ENCODE peak calls at places on chromosomes 3 and 15, in nine cellular contexts. One of them, this sample, is unnamed.

GRCh38 chr15:38626443-38627050 is 61.9 kb upstream of the RASGRP1 start:
- DNase-seq in hippocampal formation: no peak
- DNase-seq in NCI-H774: no peak
- DNase-seq in activated CD8-positive, alpha-beta memory T cell treated with anti-CD3 and anti-CD28 coated beads for 48 hours: no peak
- DNase-seq in RWPE1: no peak
- DNase-seq in KBM-7: peak
- DNase-seq in PC-9: no peak
- DNase-seq in T-helper 2 cell: no peak
- DNase-seq in transverse colon: no peak
- DNase-seq in this sample: no peak

GRCh38 chr3:45035441-45036301 is 9.6 kb downstream of the CLEC3B start:
- DNase-seq in hippocampal formation: no peak
- DNase-seq in NCI-H774: no peak
- DNase-seq in activated CD8-positive, alpha-beta memory T cell treated with anti-CD3 and anti-CD28 coated beads for 48 hours: no peak
- DNase-seq in RWPE1: no peak
- DNase-seq in KBM-7: no peak
- DNase-seq in PC-9: no peak
- DNase-seq in T-helper 2 cell: no peak
- DNase-seq in transverse colon: no peak
- DNase-seq in this sample: no peak

GRCh38 chr3:32313723-32314473 is 75.4 kb downstream of the CMTM8 start:
- DNase-seq in hippocampal formation: no peak
- DNase-seq in NCI-H774: no peak
- DNase-seq in activated CD8-positive, alpha-beta memory T cell treated with anti-CD3 and anti-CD28 coated beads for 48 hours: no peak
- DNase-seq in RWPE1: peak
- DNase-seq in KBM-7: no peak
- DNase-seq in PC-9: peak
- DNase-seq in T-helper 2 cell: no peak
- DNase-seq in transverse colon: no peak
- DNase-seq in this sample: no peak

GRCh38 chr15:66780172-66780972 is 78.3 kb downstream of the SMAD6 start:
- DNase-seq in hippocampal formation: no peak
- DNase-seq in NCI-H774: no peak
- DNase-seq in activated CD8-positive, alpha-beta memory T cell treated with anti-CD3 and anti-CD28 coated beads for 48 hours: no peak
- DNase-seq in RWPE1: peak
- DNase-seq in KBM-7: no peak
- DNase-seq in PC-9: no peak
- DNase-seq in T-helper 2 cell: no peak
- DNase-seq in transverse colon: peak
- DNase-seq in this sample: peak

GRCh38 chr3:134357914-134358811 is 16.1 kb downstream of the AMOTL2 start:
- DNase-seq in hippocampal formation: no peak
- DNase-seq in NCI-H774: no peak
- DNase-seq in activated CD8-positive, alpha-beta memory T cell treated with anti-CD3 and anti-CD28 coated beads for 48 hours: no peak
- DNase-seq in RWPE1: peak
- DNase-seq in KBM-7: no peak
- DNase-seq in PC-9: peak
- DNase-seq in T-helper 2 cell: no peak
- DNase-seq in transverse colon: no peak
- DNase-seq in this sample: peak

GRCh38 chr15:90463381-90463780 is 66.3 kb upstream of the CRTC3 start:
- DNase-seq in hippocampal formation: peak
- DNase-seq in NCI-H774: no peak
- DNase-seq in activated CD8-positive, alpha-beta memory T cell treated with anti-CD3 and anti-CD28 coated beads for 48 hours: no peak
- DNase-seq in RWPE1: no peak
- DNase-seq in KBM-7: no peak
- DNase-seq in PC-9: no peak
- DNase-seq in T-helper 2 cell: no peak
- DNase-seq in transverse colon: no peak
- DNase-seq in this sample: no peak

GRCh38 chr3:127732303-127732702 is 59.6 kb downstream of the ABTB1 start:
- DNase-seq in hippocampal formation: no peak
- DNase-seq in NCI-H774: no peak
- DNase-seq in activated CD8-positive, alpha-beta memory T cell treated with anti-CD3 and anti-CD28 coated beads for 48 hours: no peak
- DNase-seq in RWPE1: no peak
- DNase-seq in KBM-7: no peak
- DNase-seq in PC-9: no peak
- DNase-seq in T-helper 2 cell: no peak
- DNase-seq in transverse colon: no peak
- DNase-seq in this sample: no peak

GRCh38 chr3:53155763-53156162 is 5.2 kb upstream of the PRKCD start:
- DNase-seq in hippocampal formation: no peak
- DNase-seq in NCI-H774: no peak
- DNase-seq in activated CD8-positive, alpha-beta memory T cell treated with anti-CD3 and anti-CD28 coated beads for 48 hours: no peak
- DNase-seq in RWPE1: peak
- DNase-seq in KBM-7: no peak
- DNase-seq in PC-9: peak
- DNase-seq in T-helper 2 cell: no peak
- DNase-seq in transverse colon: peak
- DNase-seq in this sample: no peak

GRCh38 chr3:78402720-78403119 is 1362.8 kb downstream of the ROBO2 start:
- DNase-seq in hippocampal formation: no peak
- DNase-seq in NCI-H774: no peak
- DNase-seq in activated CD8-positive, alpha-beta memory T cell treated with anti-CD3 and anti-CD28 coated beads for 48 hours: no peak
- DNase-seq in RWPE1: no peak
- DNase-seq in KBM-7: no peak
- DNase-seq in PC-9: no peak
- DNase-seq in T-helper 2 cell: no peak
- DNase-seq in transverse colon: no peak
- DNase-seq in this sample: no peak

GRCh38 chr15:82159922-82160321 is 102.6 kb downstream of the EFL1 start:
- DNase-seq in hippocampal formation: no peak
- DNase-seq in NCI-H774: no peak
- DNase-seq in activated CD8-positive, alpha-beta memory T cell treated with anti-CD3 and anti-CD28 coated beads for 48 hours: no peak
- DNase-seq in RWPE1: peak
- DNase-seq in KBM-7: no peak
- DNase-seq in PC-9: no peak
- DNase-seq in T-helper 2 cell: no peak
- DNase-seq in transverse colon: no peak
- DNase-seq in this sample: no peak

GRCh38 chr3:163039636-163040035 is 1543.0 kb downstream of the OTOL1 start:
- DNase-seq in hippocampal formation: no peak
- DNase-seq in NCI-H774: no peak
- DNase-seq in activated CD8-positive, alpha-beta memory T cell treated with anti-CD3 and anti-CD28 coated beads for 48 hours: no peak
- DNase-seq in RWPE1: no peak
- DNase-seq in KBM-7: no peak
- DNase-seq in PC-9: no peak
- DNase-seq in T-helper 2 cell: no peak
- DNase-seq in transverse colon: no peak
- DNase-seq in this sample: no peak

GRCh38 chr3:78343221-78343620 is 1303.3 kb downstream of the ROBO2 start:
- DNase-seq in hippocampal formation: no peak
- DNase-seq in NCI-H774: no peak
- DNase-seq in activated CD8-positive, alpha-beta memory T cell treated with anti-CD3 and anti-CD28 coated beads for 48 hours: no peak
- DNase-seq in RWPE1: no peak
- DNase-seq in KBM-7: no peak
- DNase-seq in PC-9: no peak
- DNase-seq in T-helper 2 cell: no peak
- DNase-seq in transverse colon: no peak
- DNase-seq in this sample: no peak

GRCh38 chr15:41241251-41241964 is 10.3 kb downstream of the CHP1 start:
- DNase-seq in hippocampal formation: no peak
- DNase-seq in NCI-H774: peak
- DNase-seq in activated CD8-positive, alpha-beta memory T cell treated with anti-CD3 and anti-CD28 coated beads for 48 hours: no peak
- DNase-seq in RWPE1: no peak
- DNase-seq in KBM-7: no peak
- DNase-seq in PC-9: no peak
- DNase-seq in T-helper 2 cell: no peak
- DNase-seq in transverse colon: peak
- DNase-seq in this sample: peak

GRCh38 chr3:155418426-155418825 is 124.9 kb upstream of the STRIT1 start:
- DNase-seq in hippocampal formation: no peak
- DNase-seq in NCI-H774: no peak
- DNase-seq in activated CD8-positive, alpha-beta memory T cell treated with anti-CD3 and anti-CD28 coated beads for 48 hours: no peak
- DNase-seq in RWPE1: no peak
- DNase-seq in KBM-7: no peak
- DNase-seq in PC-9: no peak
- DNase-seq in T-helper 2 cell: no peak
- DNase-seq in transverse colon: no peak
- DNase-seq in this sample: no peak

GRCh38 chr15:31236184-31237041 is 90.2 kb upstream of the KLF13 start:
- DNase-seq in hippocampal formation: peak
- DNase-seq in NCI-H774: no peak
- DNase-seq in activated CD8-positive, alpha-beta memory T cell treated with anti-CD3 and anti-CD28 coated beads for 48 hours: no peak
- DNase-seq in RWPE1: peak
- DNase-seq in KBM-7: peak
- DNase-seq in PC-9: no peak
- DNase-seq in T-helper 2 cell: no peak
- DNase-seq in transverse colon: peak
- DNase-seq in this sample: peak

GRCh38 chr15:99466701-99467337 is 99.0 kb upstream of the MEF2A start:
- DNase-seq in hippocampal formation: no peak
- DNase-seq in NCI-H774: no peak
- DNase-seq in activated CD8-positive, alpha-beta memory T cell treated with anti-CD3 and anti-CD28 coated beads for 48 hours: no peak
- DNase-seq in RWPE1: no peak
- DNase-seq in KBM-7: no peak
- DNase-seq in PC-9: no peak
- DNase-seq in T-helper 2 cell: no peak
- DNase-seq in transverse colon: no peak
- DNase-seq in this sample: no peak

GRCh38 chr15:80403712-80404056 is 498 bp upstream of the ARNT2 start:
- DNase-seq in hippocampal formation: peak
- DNase-seq in NCI-H774: no peak
- DNase-seq in activated CD8-positive, alpha-beta memory T cell treated with anti-CD3 and anti-CD28 coated beads for 48 hours: no peak
- DNase-seq in RWPE1: no peak
- DNase-seq in KBM-7: no peak
- DNase-seq in PC-9: no peak
- DNase-seq in T-helper 2 cell: no peak
- DNase-seq in transverse colon: no peak
- DNase-seq in this sample: no peak

GRCh38 chr15:57505056-57505713 is 86.5 kb upstream of the MYZAP start:
- DNase-seq in hippocampal formation: no peak
- DNase-seq in NCI-H774: no peak
- DNase-seq in activated CD8-positive, alpha-beta memory T cell treated with anti-CD3 and anti-CD28 coated beads for 48 hours: no peak
- DNase-seq in RWPE1: peak
- DNase-seq in KBM-7: no peak
- DNase-seq in PC-9: peak
- DNase-seq in T-helper 2 cell: no peak
- DNase-seq in transverse colon: no peak
- DNase-seq in this sample: no peak

GRCh38 chr3:30770387-30770786 is 124.1 kb downstream of the GADL1 start:
- DNase-seq in hippocampal formation: no peak
- DNase-seq in NCI-H774: no peak
- DNase-seq in activated CD8-positive, alpha-beta memory T cell treated with anti-CD3 and anti-CD28 coated beads for 48 hours: no peak
- DNase-seq in RWPE1: peak
- DNase-seq in KBM-7: no peak
- DNase-seq in PC-9: peak
- DNase-seq in T-helper 2 cell: no peak
- DNase-seq in transverse colon: peak
- DNase-seq in this sample: peak

GRCh38 chr3:160564949-160565441 is 376 bp downstream of the KPNA4 start:
- DNase-seq in hippocampal formation: peak
- DNase-seq in NCI-H774: peak
- DNase-seq in activated CD8-positive, alpha-beta memory T cell treated with anti-CD3 and anti-CD28 coated beads for 48 hours: peak
- DNase-seq in RWPE1: peak
- DNase-seq in KBM-7: no peak
- DNase-seq in PC-9: peak
- DNase-seq in T-helper 2 cell: peak
- DNase-seq in transverse colon: peak
- DNase-seq in this sample: no peak

GRCh38 chr3:122508135-122508914 is 6.4 kb downstream of the KPNA1 start:
- DNase-seq in hippocampal formation: no peak
- DNase-seq in NCI-H774: no peak
- DNase-seq in activated CD8-positive, alpha-beta memory T cell treated with anti-CD3 and anti-CD28 coated beads for 48 hours: no peak
- DNase-seq in RWPE1: no peak
- DNase-seq in KBM-7: no peak
- DNase-seq in PC-9: no peak
- DNase-seq in T-helper 2 cell: no peak
- DNase-seq in transverse colon: no peak
- DNase-seq in this sample: no peak

GRCh38 chr3:14587733-14588360 is 47.7 kb upstream of the GRIP2 start:
- DNase-seq in hippocampal formation: no peak
- DNase-seq in NCI-H774: no peak
- DNase-seq in activated CD8-positive, alpha-beta memory T cell treated with anti-CD3 and anti-CD28 coated beads for 48 hours: no peak
- DNase-seq in RWPE1: peak
- DNase-seq in KBM-7: no peak
- DNase-seq in PC-9: no peak
- DNase-seq in T-helper 2 cell: no peak
- DNase-seq in transverse colon: no peak
- DNase-seq in this sample: peak

GRCh38 chr3:43298292-43298691 is 12.0 kb downstream of the SNRK start:
- DNase-seq in hippocampal formation: no peak
- DNase-seq in NCI-H774: no peak
- DNase-seq in activated CD8-positive, alpha-beta memory T cell treated with anti-CD3 and anti-CD28 coated beads for 48 hours: no peak
- DNase-seq in RWPE1: no peak
- DNase-seq in KBM-7: no peak
- DNase-seq in PC-9: no peak
- DNase-seq in T-helper 2 cell: no peak
- DNase-seq in transverse colon: no peak
- DNase-seq in this sample: no peak

GRCh38 chr3:48407542-48408099 is 22.3 kb downstream of the PLXNB1 start:
- DNase-seq in hippocampal formation: no peak
- DNase-seq in NCI-H774: no peak
- DNase-seq in activated CD8-positive, alpha-beta memory T cell treated with anti-CD3 and anti-CD28 coated beads for 48 hours: no peak
- DNase-seq in RWPE1: no peak
- DNase-seq in KBM-7: no peak
- DNase-seq in PC-9: no peak
- DNase-seq in T-helper 2 cell: no peak
- DNase-seq in transverse colon: no peak
- DNase-seq in this sample: no peak

GRCh38 chr3:5019411-5020261 is 40.4 kb downstream of the BHLHE40 start:
- DNase-seq in hippocampal formation: no peak
- DNase-seq in NCI-H774: no peak
- DNase-seq in activated CD8-positive, alpha-beta memory T cell treated with anti-CD3 and anti-CD28 coated beads for 48 hours: no peak
- DNase-seq in RWPE1: no peak
- DNase-seq in KBM-7: no peak
- DNase-seq in PC-9: peak
- DNase-seq in T-helper 2 cell: peak
- DNase-seq in transverse colon: peak
- DNase-seq in this sample: no peak

GRCh38 chr3:171178714-171179113 is 152.2 kb upstream of the SLC2A2 start:
- DNase-seq in hippocampal formation: no peak
- DNase-seq in NCI-H774: no peak
- DNase-seq in activated CD8-positive, alpha-beta memory T cell treated with anti-CD3 and anti-CD28 coated beads for 48 hours: no peak
- DNase-seq in RWPE1: no peak
- DNase-seq in KBM-7: no peak
- DNase-seq in PC-9: no peak
- DNase-seq in T-helper 2 cell: no peak
- DNase-seq in transverse colon: no peak
- DNase-seq in this sample: no peak

GRCh38 chr15:98878862-98879261 is 128.7 kb downstream of the PGPEP1L start:
- DNase-seq in hippocampal formation: no peak
- DNase-seq in NCI-H774: no peak
- DNase-seq in activated CD8-positive, alpha-beta memory T cell treated with anti-CD3 and anti-CD28 coated beads for 48 hours: no peak
- DNase-seq in RWPE1: no peak
- DNase-seq in KBM-7: no peak
- DNase-seq in PC-9: no peak
- DNase-seq in T-helper 2 cell: no peak
- DNase-seq in transverse colon: no peak
- DNase-seq in this sample: no peak

GRCh38 chr3:195612075-195612800 is 28.5 kb upstream of the APOD start:
- DNase-seq in hippocampal formation: no peak
- DNase-seq in NCI-H774: no peak
- DNase-seq in activated CD8-positive, alpha-beta memory T cell treated with anti-CD3 and anti-CD28 coated beads for 48 hours: no peak
- DNase-seq in RWPE1: no peak
- DNase-seq in KBM-7: peak
- DNase-seq in PC-9: no peak
- DNase-seq in T-helper 2 cell: no peak
- DNase-seq in transverse colon: peak
- DNase-seq in this sample: no peak

GRCh38 chr3:192851821-192852352 is 65.8 kb downstream of the MB21D2 start:
- DNase-seq in hippocampal formation: no peak
- DNase-seq in NCI-H774: peak
- DNase-seq in activated CD8-positive, alpha-beta memory T cell treated with anti-CD3 and anti-CD28 coated beads for 48 hours: no peak
- DNase-seq in RWPE1: peak
- DNase-seq in KBM-7: peak
- DNase-seq in PC-9: peak
- DNase-seq in T-helper 2 cell: no peak
- DNase-seq in transverse colon: peak
- DNase-seq in this sample: peak

GRCh38 chr3:30290479-30290878 is 315.9 kb upstream of the TGFBR2 start:
- DNase-seq in hippocampal formation: no peak
- DNase-seq in NCI-H774: no peak
- DNase-seq in activated CD8-positive, alpha-beta memory T cell treated with anti-CD3 and anti-CD28 coated beads for 48 hours: no peak
- DNase-seq in RWPE1: no peak
- DNase-seq in KBM-7: no peak
- DNase-seq in PC-9: no peak
- DNase-seq in T-helper 2 cell: no peak
- DNase-seq in transverse colon: no peak
- DNase-seq in this sample: no peak

GRCh38 chr15:70936326-70936725 is 43.7 kb downstream of the LRRC49 start:
- DNase-seq in hippocampal formation: no peak
- DNase-seq in NCI-H774: peak
- DNase-seq in activated CD8-positive, alpha-beta memory T cell treated with anti-CD3 and anti-CD28 coated beads for 48 hours: no peak
- DNase-seq in RWPE1: no peak
- DNase-seq in KBM-7: no peak
- DNase-seq in PC-9: no peak
- DNase-seq in T-helper 2 cell: no peak
- DNase-seq in transverse colon: no peak
- DNase-seq in this sample: no peak